ENCODE peak calls at places on chromosomes 5 and 9, in four cellular contexts. R is NCI-H1417; Y is central memory CD4-positive, alpha-beta T cell; G is GM04504. K is an unnamed sample.

GRCh38 chr9:12698986-12699385 is 5.8 kb downstream of the TYRP1 start:
- DNase-seq in R (no peak), Y (no peak), G (no peak), K (no peak)

GRCh38 chr9:92538541-92538940 is 2.8 kb upstream of the ECM2 start:
- DNase-seq in R (no peak), Y (no peak), G (peak; percentile 43), K (no peak)

GRCh38 chr5:139186752-139187326 is 11.3 kb downstream of the SIL1 start:
- DNase-seq in R (no peak), Y (no peak), G (no peak), K (no peak)

GRCh38 chr9:89137548-89138462 is 40.8 kb downstream of the SHC3 start:
- DNase-seq in R (no peak), Y (no peak), G (peak; percentile 87), K (no peak)

GRCh38 chr5:83551826-83552225 is 80.3 kb downstream of the VCAN start:
- DNase-seq in R (no peak), Y (no peak), G (no peak), K (no peak)

GRCh38 chr9:124450241-124450924 is at the start of gene ADGRD2:
- DNase-seq in R (peak; percentile 69), Y (no peak), G (no peak), K (peak; percentile 98)

GRCh38 chr9:116549061-116549664 is 137.9 kb upstream of the TRIM32 start:
- DNase-seq in R (no peak), Y (no peak), G (peak; percentile 95), K (no peak)

GRCh38 chr9:124182741-124183140 is 75.0 kb upstream of the NEK6 start:
- DNase-seq in R (peak; percentile 97), Y (no peak), G (no peak), K (no peak)

GRCh38 chr5:39424751-39425524 is at the start of gene DAB2:
- DNase-seq in R (peak; percentile 53), Y (peak; percentile 1), G (peak; percentile 96), K (peak; percentile 86)

GRCh38 chr5:151042453-151043093 is 22.2 kb downstream of the GPX3 start:
- DNase-seq in R (no peak), Y (no peak), G (no peak), K (no peak)

GRCh38 chr9:134632329-134632728 is 9.3 kb upstream of the COL5A1 start:
- DNase-seq in R (no peak), Y (no peak), G (no peak), K (peak; percentile 34)